ENCODE peak calls at places on chromosomes 13 and 19, in five cellular contexts. D is heart right ventricle, Y is Caco-2, N is dorsolateral prefrontal cortex, F is aorta. K is an unnamed sample. For H3K27me3, the result is how much of the 10 kb centered on the place peaks cover.

GRCh38 chr19:8161135-8161646 is 11.8 kb upstream of the FBN3 start:
- DNase-seq in D (no peak), Y (peak), N (peak), F (no peak), K (no peak)

GRCh38 chr19:5786593-5787551 is 2.3 kb upstream of the PRR22 start:
- DNase-seq in D (no peak), Y (no peak), N (no peak), F (no peak), K (no peak)

GRCh38 chr13:77918391-77919261 is at the start of gene EDNRB:
- DNase-seq in D (peak), Y (no peak), N (peak), F (peak), K (no peak)

GRCh38 chr13:30997697-30998547 is 65.5 kb downstream of the TEX26 start:
- DNase-seq in D (peak), Y (no peak), N (no peak), F (no peak), K (no peak)

GRCh38 chr19:33029746-33030303 is 34.9 kb downstream of the RHPN2 start:
- DNase-seq in D (no peak), Y (no peak), N (no peak), F (no peak), K (no peak)

GRCh38 chr13:75650991-75651390 is 14.9 kb downstream of the LMO7 start:
- DNase-seq in D (no peak), Y (no peak), N (no peak), F (no peak), K (no peak)

GRCh38 chr13:94620286-94620896 is 18.7 kb downstream of the GPR180 start:
- DNase-seq in D (no peak), Y (peak), N (no peak), F (no peak), K (peak)

GRCh38 chr19:35206379-35206778 is 22.2 kb downstream of the FAM187B start:
- DNase-seq in D (no peak), Y (no peak), N (no peak), F (no peak), K (peak)

GRCh38 chr19:4057913-4058695 is 8.6 kb downstream of the ZBTB7A start:
- DNase-seq in D (peak), Y (peak), N (peak), F (peak), K (no peak)

GRCh38 chr19:55467236-55468053 is 2.9 kb upstream of the C19orf85 start:
- DNase-seq in D (peak), Y (peak), N (no peak), F (peak), K (peak)
- H3K27me3 ChIP-seq in D (under half), Y (under half), N (under half), F (under half), K (under half)

DNA sequence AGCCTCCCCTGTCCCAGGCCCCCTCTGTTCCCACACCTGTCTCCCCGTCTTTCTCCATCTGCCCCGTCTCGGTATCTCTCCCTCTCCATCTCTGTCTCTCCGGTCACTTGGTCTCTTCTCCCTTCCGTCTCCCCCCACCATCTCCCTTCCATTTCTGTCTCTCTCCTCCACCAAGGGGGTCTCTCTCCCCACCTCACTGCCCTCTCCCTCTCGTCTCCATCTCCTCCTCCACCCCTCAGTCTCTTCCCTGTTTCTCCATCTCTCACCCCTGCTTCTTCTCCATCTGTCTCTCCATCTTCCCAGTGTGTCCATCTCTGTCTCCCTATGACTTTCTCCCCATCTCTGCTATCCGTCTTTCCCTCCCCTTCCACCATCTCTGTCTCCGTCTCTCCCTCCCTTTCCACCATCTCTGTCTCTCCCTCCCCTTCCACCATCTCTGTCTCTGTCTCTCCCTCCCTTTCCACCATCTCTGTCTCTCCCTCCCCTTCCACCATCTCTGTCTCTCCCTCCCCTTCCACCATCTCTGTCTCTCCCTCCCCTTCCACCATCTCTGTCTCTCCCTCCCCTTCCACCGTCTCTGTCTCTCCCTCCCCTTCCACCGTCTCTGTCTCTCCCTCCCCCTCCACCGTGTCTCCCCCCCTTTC is 13.9 kb downstream of the ERFL start:
- DNase-seq in D (no peak), Y (no peak), N (no peak), F (no peak), K (no peak)
- H3K27me3 ChIP-seq in D (under half), Y (under half), N (under half), F (under half), K (under half)

GRCh38 chr19:17869114-17869608 is 2.6 kb upstream of the SLC5A5 start:
- DNase-seq in D (no peak), Y (no peak), N (no peak), F (no peak), K (no peak)
- H3K27me3 ChIP-seq in D (under half), Y (under half), N (under half), F (under half), K (under half)

DNA sequence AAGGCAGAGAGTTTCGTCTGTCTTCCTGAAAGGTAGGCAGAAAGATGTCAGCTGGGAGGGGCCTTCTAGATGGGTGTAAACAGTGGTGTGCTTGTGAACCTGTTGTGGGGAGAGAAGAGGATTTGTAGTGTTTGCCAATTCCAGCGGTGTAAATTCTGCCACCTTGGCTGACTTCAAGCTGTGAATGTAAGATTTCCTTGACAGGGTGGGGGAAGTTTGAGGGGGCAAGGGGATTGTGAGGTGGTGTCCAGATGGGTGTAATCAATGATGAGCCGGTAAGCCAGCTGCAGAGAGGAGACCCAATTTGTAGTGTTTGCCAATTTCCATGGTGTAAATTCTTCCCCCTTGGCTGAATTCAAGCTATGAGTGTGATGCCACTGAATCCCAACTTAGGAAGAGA is 61.0 kb upstream of the ADGRE5 start:
- DNase-seq in D (no peak), Y (no peak), N (no peak), F (no peak), K (no peak)
- H3K27me3 ChIP-seq in D (under half), Y (under half), N (under half), F (under half), K (under half)

K was measured in CD4-positive, CD25-positive, alpha-beta regulatory T cell.